ENCODE peak calls at places on chromosomes 16 and 17, in four cellular contexts. One of them, this sample, is unnamed.

GRCh38 chr16:72357860-72358259 is 185.9 kb upstream of the PMFBP1 start:
- DNase-seq in H1: no peak
- DNase-seq in fibroblast of lung: peak; percentile 76
- DNase-seq in HepG2: no peak
- DNase-seq in this sample: no peak

GRCh38 chr16:69123894-69124293 is 8.5 kb downstream of the CHTF8 start:
- DNase-seq in H1: no peak
- DNase-seq in fibroblast of lung: peak; percentile 83
- DNase-seq in HepG2: peak; percentile 85
- DNase-seq in this sample: peak; percentile 76

GRCh38 chr16:50088302-50088701 is 22.5 kb downstream of the HEATR3 start:
- DNase-seq in H1: no peak
- DNase-seq in fibroblast of lung: no peak
- DNase-seq in HepG2: no peak
- DNase-seq in this sample: no peak

GRCh38 chr17:43453331-43453812 is 30.4 kb upstream of the DHX8 start:
- DNase-seq in H1: no peak
- DNase-seq in fibroblast of lung: peak; percentile 43
- DNase-seq in HepG2: no peak
- DNase-seq in this sample: no peak

GRCh38 chr16:31395647-31396046 is 2.5 kb downstream of the ITGAD start:
- DNase-seq in H1: no peak
- DNase-seq in fibroblast of lung: no peak
- DNase-seq in HepG2: no peak
- DNase-seq in this sample: no peak

GRCh38 chr16:78852236-78852635 is 748.3 kb downstream of the MAF start:
- DNase-seq in H1: no peak
- DNase-seq in fibroblast of lung: no peak
- DNase-seq in HepG2: no peak
- DNase-seq in this sample: no peak

GRCh38 chr17:42459256-42459982 is 741 bp downstream of the ATP6V0A1 start:
- DNase-seq in H1: no peak
- DNase-seq in fibroblast of lung: peak; percentile 65
- DNase-seq in HepG2: peak; percentile 65
- DNase-seq in this sample: peak; percentile 81

GRCh38 chr16:29950806-29951461 is 10.9 kb upstream of the TMEM219 start:
- DNase-seq in H1: no peak
- DNase-seq in fibroblast of lung: no peak
- DNase-seq in HepG2: no peak
- DNase-seq in this sample: no peak

GRCh38 chr16:15523092-15523541 is 88.7 kb downstream of the BMERB1 start:
- DNase-seq in H1: no peak
- DNase-seq in fibroblast of lung: no peak
- DNase-seq in HepG2: peak; percentile 58
- DNase-seq in this sample: no peak

GRCh38 chr17:30113213-30113612 is 3.4 kb upstream of the NSRP1 start:
- DNase-seq in H1: no peak
- DNase-seq in fibroblast of lung: no peak
- DNase-seq in HepG2: peak; percentile 13
- DNase-seq in this sample: no peak

GRCh38 chr17:72219136-72219823 is 98.5 kb downstream of the SOX9 start:
- DNase-seq in H1: no peak
- DNase-seq in fibroblast of lung: no peak
- DNase-seq in HepG2: no peak
- DNase-seq in this sample: peak; percentile 36

GRCh38 chr16:70746708-70747424 is 54.1 kb downstream of the VAC14 start:
- DNase-seq in H1: no peak
- DNase-seq in fibroblast of lung: peak; percentile 96
- DNase-seq in HepG2: peak; percentile 99
- DNase-seq in this sample: peak; percentile 89
- H2AFZ ChIP-seq in H1: no peak overlapping the region
- H2AFZ ChIP-seq in fibroblast of lung: no peak overlapping the region
- H2AFZ ChIP-seq in HepG2: no peak overlapping the region
- H2AFZ ChIP-seq in this sample: no peak overlapping the region

DNA sequence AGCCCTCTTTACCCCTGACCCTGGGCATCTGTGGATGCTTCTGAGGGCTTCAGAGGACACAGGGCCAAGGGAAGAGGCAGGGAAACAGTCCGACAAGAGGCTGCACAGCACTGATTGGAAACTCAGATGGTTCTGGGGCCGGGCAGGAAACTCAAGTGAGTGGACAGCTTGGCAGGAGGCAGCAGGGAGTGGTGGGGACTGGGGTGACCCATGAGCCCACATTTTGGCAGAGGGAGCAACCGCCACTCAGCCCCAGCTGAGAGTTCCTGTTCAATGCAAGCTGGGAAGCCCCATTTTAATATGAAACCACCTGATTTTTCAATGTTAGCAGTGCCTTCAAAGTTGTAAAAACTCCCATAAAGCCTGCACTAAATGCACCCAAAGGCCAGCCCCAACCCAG is 1.5 kb upstream of the VASN start:
- DNase-seq in H1: no peak
- DNase-seq in fibroblast of lung: no peak
- DNase-seq in HepG2: no peak
- DNase-seq in this sample: no peak
- H3K4me3 ChIP-seq in H1: no peak overlapping the region
- H3K4me3 ChIP-seq in fibroblast of lung: no peak overlapping the region
- H3K4me3 ChIP-seq in HepG2: no peak overlapping the region
- H3K4me3 ChIP-seq in this sample: no peak overlapping the region

GRCh38 chr17:978110-979093 is 1.2 kb downstream of the NXN start:
- DNase-seq in H1: no peak
- DNase-seq in fibroblast of lung: peak; percentile 44
- DNase-seq in HepG2: no peak
- DNase-seq in this sample: no peak
- TF ChIP-seq EZH2 in H1: no peak
- TF ChIP-seq EZH2 in fibroblast of lung: no peak
- TF ChIP-seq EZH2 in HepG2: no peak
- TF ChIP-seq EZH2 in this sample: no peak

DNA sequence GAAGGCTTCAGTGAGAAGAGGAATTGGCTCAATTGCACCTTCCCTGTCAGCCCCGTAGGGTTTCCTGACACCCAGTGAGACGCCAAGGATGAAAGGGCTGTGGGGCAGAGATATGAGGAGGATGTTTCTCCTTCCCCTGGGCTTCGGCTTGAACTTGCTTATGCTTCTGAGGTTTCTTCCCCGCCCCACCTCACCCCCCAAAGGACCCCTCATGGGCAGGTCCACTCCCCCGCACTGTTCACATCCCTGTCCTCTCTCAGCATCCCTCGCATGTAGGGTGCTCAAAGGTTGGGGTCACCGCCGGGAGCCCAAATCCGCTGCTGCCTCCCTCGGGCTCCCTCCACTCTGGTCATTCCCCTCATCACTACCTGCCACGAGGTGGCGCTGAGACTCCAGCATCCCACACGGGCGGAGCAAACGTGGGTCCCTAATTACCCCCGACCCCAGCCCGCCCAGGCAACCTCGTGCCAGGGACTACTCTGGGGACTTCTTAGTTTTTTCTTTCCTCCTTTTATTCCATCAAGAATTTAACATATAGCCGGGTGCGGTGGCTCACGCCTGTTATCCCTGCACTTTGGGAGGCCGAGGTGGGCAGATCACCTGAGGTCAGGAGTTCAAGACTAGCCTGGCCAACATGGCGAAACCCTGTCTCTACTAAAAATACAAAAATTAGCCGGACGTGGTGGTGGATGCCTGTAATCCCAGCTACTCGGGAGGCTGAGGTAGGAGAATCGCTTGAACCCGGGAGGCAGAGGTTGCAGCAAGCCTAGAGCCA is 3.3 kb upstream of the TRARG1 start:
- DNase-seq in H1: no peak
- DNase-seq in fibroblast of lung: peak; percentile 43
- DNase-seq in HepG2: peak; percentile 29
- DNase-seq in this sample: peak; percentile 69
- H2AFZ ChIP-seq in H1: no peak overlapping the region
- H2AFZ ChIP-seq in fibroblast of lung: no peak overlapping the region
- H2AFZ ChIP-seq in HepG2: no peak overlapping the region
- H2AFZ ChIP-seq in this sample: no peak overlapping the region

GRCh38 chr17:4500188-4500565 is 1.5 kb downstream of the SPNS2 start:
- DNase-seq in H1: no peak
- DNase-seq in fibroblast of lung: no peak
- DNase-seq in HepG2: no peak
- DNase-seq in this sample: no peak
- H3K4me3 ChIP-seq in H1: peak overlapping the region; percentile 62
- H3K4me3 ChIP-seq in fibroblast of lung: no peak overlapping the region
- H3K4me3 ChIP-seq in HepG2: no peak overlapping the region
- H3K4me3 ChIP-seq in this sample: no peak overlapping the region

GRCh38 chr16:27311449-27311831 is 2.3 kb upstream of the IL4R start:
- DNase-seq in H1: no peak
- DNase-seq in fibroblast of lung: no peak
- DNase-seq in HepG2: no peak
- DNase-seq in this sample: no peak
- TF ChIP-seq EZH2 in H1: no peak
- TF ChIP-seq EZH2 in fibroblast of lung: no peak
- TF ChIP-seq EZH2 in HepG2: no peak
- TF ChIP-seq EZH2 in this sample: no peak

GRCh38 chr17:47694018-47694817 is at the start of gene TBKBP1:
- DNase-seq in H1: peak; percentile 63
- DNase-seq in fibroblast of lung: peak; percentile 77
- DNase-seq in HepG2: peak; percentile 41
- DNase-seq in this sample: peak; percentile 86

GRCh38 chr17:47694818-47695663 is 1.1 kb downstream of the TBKBP1 start:
- DNase-seq in H1: no peak
- DNase-seq in fibroblast of lung: peak; percentile 69
- DNase-seq in HepG2: no peak
- DNase-seq in this sample: peak; percentile 71

GRCh38 chr17:47692137-47692894 is 1.6 kb upstream of the TBKBP1 start:
- DNase-seq in H1: no peak
- DNase-seq in fibroblast of lung: no peak
- DNase-seq in HepG2: no peak
- DNase-seq in this sample: no peak

GRCh38 chr17:47693667-47694017 is 319 bp upstream of the TBKBP1 start:
- DNase-seq in H1: no peak
- DNase-seq in fibroblast of lung: no peak
- DNase-seq in HepG2: no peak
- DNase-seq in this sample: no peak

DNA sequence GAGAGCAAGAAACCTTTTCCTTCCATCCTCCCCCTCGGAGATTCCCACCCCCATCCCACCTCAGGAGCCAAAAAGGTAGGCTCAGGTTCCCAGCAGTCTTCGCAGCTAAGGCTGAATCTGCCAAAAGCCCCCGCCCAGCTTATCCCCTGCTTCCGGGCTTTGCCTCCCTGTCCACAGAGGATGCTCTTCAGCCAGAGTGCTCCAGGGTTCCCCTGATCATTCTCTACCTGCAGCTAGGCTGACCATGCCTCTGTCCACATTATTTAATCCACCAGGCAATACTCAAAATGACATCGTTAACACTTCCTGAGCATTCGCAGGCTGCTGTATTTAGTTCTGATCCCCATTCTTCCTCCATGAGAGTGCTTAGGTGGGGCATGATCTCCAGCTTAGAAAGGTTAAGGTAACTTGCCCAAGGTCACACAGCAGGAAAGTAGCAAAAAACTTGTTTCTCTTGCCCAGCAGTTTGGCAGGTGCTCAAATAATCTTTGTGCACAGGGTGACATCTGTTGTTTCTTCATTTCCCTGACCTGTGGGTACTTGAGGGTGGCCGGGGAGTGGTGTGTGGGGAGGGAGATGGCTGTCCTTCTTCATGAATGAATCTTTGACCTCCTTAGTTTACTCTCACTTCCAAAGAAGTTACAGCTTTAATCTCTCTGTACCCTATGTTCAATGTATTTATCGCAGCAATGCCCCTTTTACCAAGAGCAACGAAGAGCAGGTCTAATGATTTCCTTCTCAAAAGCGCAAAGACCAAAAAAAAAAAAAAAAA is 880 bp upstream of the TBKBP1 start:
- DNase-seq in H1: no peak
- DNase-seq in fibroblast of lung: no peak
- DNase-seq in HepG2: no peak
- DNase-seq in this sample: no peak
- H2AFZ ChIP-seq in H1: no peak overlapping the region
- H2AFZ ChIP-seq in fibroblast of lung: no peak overlapping the region
- H2AFZ ChIP-seq in HepG2: no peak overlapping the region
- H2AFZ ChIP-seq in this sample: peak overlapping the region; percentile 47

GRCh38 chr16:11506816-11507305 is 79.9 kb downstream of the LITAF start:
- DNase-seq in H1: no peak
- DNase-seq in fibroblast of lung: no peak
- DNase-seq in HepG2: no peak
- DNase-seq in this sample: no peak
- H3K4me3 ChIP-seq in H1: no peak overlapping the region
- H3K4me3 ChIP-seq in fibroblast of lung: no peak overlapping the region
- H3K4me3 ChIP-seq in HepG2: no peak overlapping the region
- H3K4me3 ChIP-seq in this sample: no peak overlapping the region

GRCh38 chr17:76139261-76139752 is 1.7 kb downstream of the FOXJ1 start:
- DNase-seq in H1: no peak
- DNase-seq in fibroblast of lung: no peak
- DNase-seq in HepG2: no peak
- DNase-seq in this sample: no peak

GRCh38 chr17:76137351-76138233 is 3.5 kb downstream of the FOXJ1 start:
- DNase-seq in H1: no peak
- DNase-seq in fibroblast of lung: no peak
- DNase-seq in HepG2: no peak
- DNase-seq in this sample: no peak

GRCh38 chr17:76138234-76138895 is 2.7 kb downstream of the FOXJ1 start:
- DNase-seq in H1: no peak
- DNase-seq in fibroblast of lung: no peak
- DNase-seq in HepG2: peak; percentile 93
- DNase-seq in this sample: peak; percentile 78

GRCh38 chr17:76139801-76140660 is 1.0 kb downstream of the FOXJ1 start:
- DNase-seq in H1: no peak
- DNase-seq in fibroblast of lung: no peak
- DNase-seq in HepG2: no peak
- DNase-seq in this sample: peak; percentile 11

GRCh38 chr17:76138896-76139248 is 2.2 kb downstream of the FOXJ1 start:
- DNase-seq in H1: no peak
- DNase-seq in fibroblast of lung: no peak
- DNase-seq in HepG2: no peak
- DNase-seq in this sample: no peak
- TF ChIP-seq EZH2 in H1: no peak
- TF ChIP-seq EZH2 in fibroblast of lung: no peak
- TF ChIP-seq EZH2 in HepG2: no peak
- TF ChIP-seq EZH2 in this sample: no peak